ENCODE peak calls at places on chromosomes 5 and 9, in seven cellular contexts. L, T, K, Q, O, X and S are unnamed samples.

GRCh38 chr5:158732345-158732744 is 367.4 kb downstream of the EBF1 start:
- DNase-seq in L (no peak), T (no peak), O (no peak), Q (no peak), K (no peak), X (no peak), S (no peak)

GRCh38 chr5:101590384-101590783 is 687.3 kb upstream of the ST8SIA4 start:
- DNase-seq in X (no peak), Q (no peak), O (no peak), L (no peak), K (no peak), T (no peak), S (no peak)

GRCh38 chr5:172173771-172174170 is 14.3 kb downstream of the STK10 start:
- DNase-seq in O (no peak), Q (no peak), L (no peak), X (no peak), K (no peak), T (no peak), S (no peak)

GRCh38 chr9:3769646-3770045 is 243.8 kb upstream of the RFX3 start:
- DNase-seq in K (no peak), L (no peak), O (no peak), T (no peak), X (no peak), Q (no peak), S (no peak)

GRCh38 chr9:15469406-15469805 is 41.4 kb downstream of the PSIP1 start:
- DNase-seq in O (no peak), X (no peak), K (no peak), L (no peak), T (no peak), Q (no peak), S (no peak)

GRCh38 chr5:5421961-5422818 is at the start of gene ICE1:
- DNase-seq in Q (peak; percentile 99), O (peak; percentile 97), L (peak; percentile 88), X (peak; percentile 98), T (peak; percentile 91), K (peak; percentile 97), S (peak; percentile 97)

GRCh38 chr5:100904259-100904822 is 1.3 kb upstream of the ST8SIA4 start:
- DNase-seq in Q (peak; percentile 63), T (no peak), X (peak; percentile 26), L (no peak), O (no peak), K (peak; percentile 30), S (no peak)

GRCh38 chr9:112002131-112002846 is 105.7 kb downstream of the UGCG start:
- DNase-seq in X (no peak), K (no peak), Q (no peak), L (no peak), O (no peak), T (no peak), S (no peak)

GRCh38 chr5:22471154-22471553 is 382.0 kb downstream of the CDH12 start:
- DNase-seq in K (no peak), O (no peak), L (no peak), T (no peak), X (no peak), Q (no peak), S (no peak)

GRCh38 chr9:14103115-14103514 is 210.8 kb downstream of the NFIB start:
- DNase-seq in L (no peak), K (no peak), Q (no peak), X (no peak), T (no peak), O (no peak), S (no peak)

GRCh38 chr5:172940242-172941066 is 18.8 kb upstream of the RPL26L1 start:
- DNase-seq in T (no peak), O (no peak), K (no peak), Q (no peak), L (no peak), X (no peak), S (no peak)

GRCh38 chr5:84725946-84726570 is 341.4 kb upstream of the EDIL3 start:
- DNase-seq in O (no peak), Q (no peak), X (no peak), T (no peak), L (no peak), K (no peak), S (no peak)

GRCh38 chr5:113292535-113292934 is 142.3 kb downstream of the TSSK1B start:
- DNase-seq in X (no peak), Q (no peak), L (no peak), O (no peak), T (no peak), K (no peak), S (no peak)

GRCh38 chr5:117077142-117077541 is 502.5 kb upstream of the SEMA6A start:
- DNase-seq in L (no peak), O (no peak), T (no peak), X (no peak), K (no peak), Q (no peak), S (no peak)

GRCh38 chr5:56116599-56117131 is 116.5 kb downstream of the ANKRD55 start:
- DNase-seq in O (no peak), Q (no peak), K (no peak), T (no peak), L (no peak), X (no peak), S (no peak)
- TF ChIP-seq EP300 in O (no peak), Q (no peak), K (no peak), T (no peak), L (no peak), X (no peak), S (no peak)

DNA sequence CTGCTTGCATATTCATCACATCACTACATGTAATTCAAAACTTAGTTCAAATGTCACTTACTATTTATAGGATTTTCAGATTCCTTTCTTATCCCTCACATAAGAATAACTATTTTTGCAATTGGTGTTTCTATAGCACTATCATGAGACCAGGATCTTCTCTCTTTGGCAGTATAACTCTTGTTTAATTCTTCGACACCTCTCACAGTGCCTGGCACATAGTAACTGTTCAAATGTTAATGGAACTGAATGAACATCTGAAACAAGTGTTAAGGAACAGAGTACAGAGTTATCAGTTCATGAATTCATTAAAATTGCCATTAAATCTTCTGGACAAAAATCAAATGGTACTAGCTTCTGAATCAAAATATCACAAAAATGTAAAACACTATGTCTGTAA is 40.0 kb downstream of the FBXL17 start:
- DNase-seq in X (no peak), L (no peak), T (no peak), K (no peak), O (no peak), Q (no peak), S (no peak)
- H3K27ac ChIP-seq in X (no peak overlapping the region), L (no peak overlapping the region), T (no peak overlapping the region), K (no peak overlapping the region), O (no peak overlapping the region), Q (no peak overlapping the region), S (no peak overlapping the region)

DNA sequence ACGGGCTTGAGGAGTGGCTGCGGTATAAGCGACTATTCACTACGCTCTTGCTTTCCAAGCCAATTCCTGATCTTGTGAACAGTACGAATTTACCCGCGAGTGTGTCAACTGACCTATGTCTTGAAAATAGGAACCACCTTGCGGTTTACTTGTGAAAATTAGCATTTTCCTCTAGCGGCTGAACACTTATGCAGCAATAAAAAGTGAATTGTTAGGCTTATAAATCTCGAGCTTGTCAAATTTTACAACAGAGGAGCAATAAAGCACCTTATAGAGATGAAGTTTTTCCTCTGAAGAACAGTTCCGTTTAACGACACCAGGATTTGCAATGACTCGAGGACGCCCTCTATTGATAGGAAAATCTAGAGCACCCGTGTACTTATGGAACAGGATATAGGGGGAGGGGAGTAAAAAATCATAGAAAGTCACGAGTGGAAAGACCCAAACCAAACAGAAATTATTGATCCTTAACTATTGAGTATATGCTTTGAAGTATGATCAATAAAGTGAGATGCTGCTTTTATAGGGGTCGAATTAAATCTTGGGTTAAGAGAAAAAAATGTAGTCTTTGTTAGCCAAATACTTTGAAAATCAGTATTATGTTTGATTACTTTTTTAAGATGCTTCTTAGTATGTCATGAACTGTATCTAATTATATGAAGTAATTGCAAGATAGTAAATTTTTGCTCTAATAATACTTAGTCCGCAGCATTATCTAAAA is 1.9 kb upstream of the RGMB start:
- DNase-seq in K (peak; percentile 80), X (peak; percentile 70), T (peak; percentile 40), L (peak; percentile 88), Q (peak; percentile 80), O (no peak), S (peak; percentile 38)
- TF ChIP-seq EP300 in K (no peak), X (no peak), T (no peak), L (no peak), Q (no peak), O (no peak), S (no peak)

GRCh38 chr5:150672884-150673275 is 11.8 kb downstream of the MYOZ3 start:
- DNase-seq in T (no peak), K (no peak), O (no peak), L (no peak), X (no peak), Q (no peak), S (no peak)

GRCh38 chr5:150670275-150670960 is 9.4 kb downstream of the MYOZ3 start:
- DNase-seq in X (no peak), Q (no peak), T (no peak), L (no peak), K (no peak), O (no peak), S (no peak)

GRCh38 chr5:150671509-150672236 is 10.6 kb downstream of the MYOZ3 start:
- DNase-seq in L (no peak), X (no peak), O (peak; percentile 88), K (no peak), T (no peak), Q (no peak), S (no peak)

GRCh38 chr5:150672237-150672883 is 11.3 kb downstream of the MYOZ3 start:
- DNase-seq in Q (peak; percentile 79), K (no peak), X (peak; percentile 47), T (no peak), L (no peak), O (peak; percentile 82), S (peak; percentile 56)

DNA sequence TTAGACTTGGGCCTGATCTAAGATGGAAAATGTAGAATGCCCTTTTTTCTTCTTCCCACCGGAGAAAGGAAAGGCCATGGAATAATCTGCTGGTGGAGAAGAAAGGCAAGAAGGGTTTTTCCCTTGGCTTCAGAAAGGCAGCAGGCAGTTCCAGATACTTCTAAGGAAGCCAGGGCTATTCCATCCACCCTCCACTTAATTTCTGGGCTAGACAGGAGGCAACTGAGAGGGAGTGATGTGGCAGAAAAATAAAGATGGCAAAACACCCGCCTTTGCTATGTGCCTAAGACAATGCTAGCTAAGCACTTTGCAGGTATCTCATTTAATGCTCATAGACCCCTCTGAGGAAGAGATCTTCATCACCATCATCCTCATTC is 9.9 kb downstream of the MYOZ3 start:
- DNase-seq in O (no peak), T (no peak), K (no peak), X (no peak), L (no peak), Q (no peak), S (no peak)
- H3K27ac ChIP-seq in O (no peak overlapping the region), T (no peak overlapping the region), K (no peak overlapping the region), X (no peak overlapping the region), L (no peak overlapping the region), Q (no peak overlapping the region), S (no peak overlapping the region)

DNA sequence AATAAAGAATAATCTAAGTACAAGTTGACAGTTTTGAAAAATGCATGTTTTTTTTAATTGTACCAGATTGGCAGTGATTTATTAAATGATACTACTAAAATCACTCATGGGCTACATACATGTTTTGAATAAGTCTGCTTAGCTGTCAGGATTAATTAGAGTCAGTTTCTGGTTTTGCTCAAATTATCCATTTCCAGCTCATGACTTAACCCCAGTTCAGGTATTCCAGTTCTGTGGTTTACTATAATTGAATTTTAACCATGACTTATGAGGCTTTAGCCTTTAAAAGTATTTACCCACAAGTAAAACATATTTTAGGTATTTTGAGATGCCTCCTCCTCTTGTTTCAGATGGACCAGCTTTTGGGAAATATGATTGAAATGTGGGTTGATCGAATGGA is 17.8 kb upstream of the LRRC70 start:
- DNase-seq in Q (no peak), X (no peak), O (no peak), L (no peak), T (no peak), K (no peak), S (no peak)
- TF ChIP-seq EP300 in Q (no peak), X (no peak), O (no peak), L (no peak), T (no peak), K (no peak), S (no peak)